ENCODE peak calls at places on chromosomes 7 and 10, in seven cellular contexts. V is K562, N is GM23338, Q is spleen, B is H1, Z is sigmoid colon, K is vagina. W is an unnamed sample.

GRCh38 chr7:55258631-55259030 is 106.5 kb upstream of the LANCL2 start:
- DNase-seq in V (no peak), N (no peak), Q (no peak), B (no peak), Z (no peak), K (no peak), W (no peak)

GRCh38 chr10:120961720-120962259 is 110.6 kb downstream of the WDR11 start:
- DNase-seq in V (no peak), N (no peak), Q (no peak), B (no peak), Z (no peak), K (peak; percentile 76), W (no peak)

GRCh38 chr7:100568176-100568935 is 5.3 kb downstream of the SAP25 start:
- DNase-seq in V (no peak), N (no peak), Q (peak; percentile 87), B (no peak), Z (no peak), K (no peak), W (no peak)

GRCh38 chr10:94443549-94443948 is 41.2 kb downstream of the TBC1D12 start:
- DNase-seq in V (no peak), N (no peak), Q (no peak), B (no peak), Z (no peak), K (no peak), W (no peak)

GRCh38 chr7:18212788-18213187 is 185.1 kb upstream of the PRPS1L1 start:
- DNase-seq in V (no peak), N (no peak), Q (no peak), B (no peak), Z (no peak), K (no peak), W (no peak)

GRCh38 chr10:71814923-71815411 is 36.1 kb downstream of the PSAP start:
- DNase-seq in V (no peak), N (peak; percentile 68), Q (peak; percentile 77), B (peak; percentile 68), Z (no peak), K (no peak), W (no peak)

GRCh38 chr10:79112898-79113431 is 44.2 kb downstream of the ZMIZ1 start:
- DNase-seq in V (no peak), N (no peak), Q (peak; percentile 72), B (no peak), Z (peak; percentile 91), K (no peak), W (no peak)

GRCh38 chr7:20998309-20998708 is 211.6 kb upstream of the SP8 start:
- DNase-seq in V (no peak), N (no peak), Q (no peak), B (no peak), Z (no peak), K (no peak), W (no peak)

GRCh38 chr7:30990316-30991029 is 26.7 kb downstream of the GHRHR start:
- DNase-seq in V (no peak), N (no peak), Q (no peak), B (no peak), Z (no peak), K (no peak), W (no peak)

GRCh38 chr7:21251166-21251806 is 176.6 kb upstream of the SP4 start:
- DNase-seq in V (no peak), N (no peak), Q (no peak), B (no peak), Z (no peak), K (no peak), W (no peak)

GRCh38 chr10:71575446-71575845 is 144.1 kb downstream of the C10orf105 start:
- DNase-seq in V (no peak), N (no peak), Q (no peak), B (no peak), Z (no peak), K (no peak), W (no peak)

GRCh38 chr7:31080112-31080511 is 28.0 kb downstream of the ADCYAP1R1 start:
- DNase-seq in V (no peak), N (no peak), Q (peak; percentile 22), B (no peak), Z (peak; percentile 11), K (no peak), W (no peak)

GRCh38 chr10:123563994-123564393 is 102.2 kb upstream of the GPR26 start:
- DNase-seq in V (no peak), N (no peak), Q (no peak), B (peak; percentile 13), Z (peak; percentile 11), K (peak; percentile 56), W (no peak)

GRCh38 chr7:131900785-131901287 is 344.4 kb upstream of the PODXL start:
- DNase-seq in V (no peak), N (no peak), Q (no peak), B (peak; percentile 16), Z (no peak), K (peak; percentile 44), W (no peak)

GRCh38 chr10:89025453-89025852 is 34.9 kb downstream of the FAS start:
- DNase-seq in V (no peak), N (no peak), Q (no peak), B (no peak), Z (no peak), K (no peak), W (no peak)

GRCh38 chr7:69903410-69903809 is 305.1 kb downstream of the AUTS2 start:
- DNase-seq in V (no peak), N (no peak), Q (no peak), B (no peak), Z (no peak), K (no peak), W (no peak)

GRCh38 chr7:69911337-69911736 is 313.1 kb downstream of the AUTS2 start:
- DNase-seq in V (no peak), N (no peak), Q (no peak), B (no peak), Z (no peak), K (no peak), W (no peak)

GRCh38 chr7:69910150-69910549 is 311.9 kb downstream of the AUTS2 start:
- DNase-seq in V (no peak), N (no peak), Q (no peak), B (no peak), Z (no peak), K (no peak), W (no peak)

GRCh38 chr7:69907720-69908119 is 309.4 kb downstream of the AUTS2 start:
- DNase-seq in V (no peak), N (no peak), Q (no peak), B (no peak), Z (no peak), K (no peak), W (no peak)

DNA sequence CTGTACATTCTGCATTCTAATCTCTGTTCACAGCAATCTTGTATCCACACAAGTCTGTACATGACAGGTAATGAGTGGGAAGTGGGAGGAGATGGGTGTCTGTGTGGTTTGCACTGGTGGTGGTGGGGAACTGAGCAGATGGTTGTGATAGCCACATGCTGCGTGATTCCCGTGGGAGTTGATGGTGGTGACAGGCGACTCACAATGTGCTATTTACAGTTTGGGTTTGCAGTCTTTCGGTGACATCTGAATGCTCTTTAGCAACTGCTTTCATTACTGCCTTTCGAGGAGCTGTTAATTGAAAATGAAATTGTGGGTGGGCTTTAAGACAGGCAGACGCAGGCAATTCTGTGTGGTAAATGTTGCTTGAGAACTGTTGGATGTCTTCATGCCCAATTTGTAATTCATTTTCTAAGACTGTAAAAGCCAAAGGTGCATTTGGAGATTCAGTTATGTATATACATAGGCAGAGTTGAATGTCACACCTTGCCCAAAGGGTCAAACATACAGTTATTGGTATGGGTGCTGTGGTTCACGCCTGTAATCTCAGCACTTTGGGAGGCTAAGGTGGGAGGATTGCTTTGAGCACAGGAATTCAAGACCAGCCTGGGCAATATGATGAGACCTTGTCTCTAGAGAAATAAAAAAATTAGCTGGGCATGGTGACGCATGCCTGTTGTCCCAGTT is 308.2 kb downstream of the AUTS2 start:
- DNase-seq in V (no peak), N (no peak), Q (no peak), B (no peak), Z (no peak), K (no peak), W (no peak)
- TF ChIP-seq POLR2AphosphoS5 in V (no peak), N (no peak), Q (no peak), B (no peak), Z (no peak), K (no peak), W (no peak)

GRCh38 chr7:23106491-23106800 is 861 bp downstream of the KLHL7 start:
- DNase-seq in V (no peak), N (peak; percentile 80), Q (no peak), B (peak; percentile 63), Z (no peak), K (no peak), W (no peak)

GRCh38 chr7:23105086-23105643 is 420 bp upstream of the KLHL7 start:
- DNase-seq in V (no peak), N (no peak), Q (no peak), B (no peak), Z (no peak), K (no peak), W (no peak)

GRCh38 chr7:23106801-23107713 is 1.5 kb downstream of the KLHL7 start:
- DNase-seq in V (no peak), N (no peak), Q (no peak), B (no peak), Z (no peak), K (no peak), W (no peak)

GRCh38 chr7:23107781-23108180 is 2.2 kb downstream of the KLHL7 start:
- DNase-seq in V (no peak), N (no peak), Q (no peak), B (no peak), Z (no peak), K (no peak), W (no peak)

GRCh38 chr7:23105644-23106490 is at the start of gene KLHL7:
- DNase-seq in V (peak; percentile 95), N (peak; percentile 98), Q (peak; percentile 100), B (peak; percentile 99), Z (peak; percentile 98), K (peak; percentile 95), W (peak; percentile 95)
- TF ChIP-seq CTCF in V (peak; percentile 28), N (peak; percentile 20), Q (peak; percentile 19), B (no peak), Z (no peak), K (no peak), W (no peak)

DNA sequence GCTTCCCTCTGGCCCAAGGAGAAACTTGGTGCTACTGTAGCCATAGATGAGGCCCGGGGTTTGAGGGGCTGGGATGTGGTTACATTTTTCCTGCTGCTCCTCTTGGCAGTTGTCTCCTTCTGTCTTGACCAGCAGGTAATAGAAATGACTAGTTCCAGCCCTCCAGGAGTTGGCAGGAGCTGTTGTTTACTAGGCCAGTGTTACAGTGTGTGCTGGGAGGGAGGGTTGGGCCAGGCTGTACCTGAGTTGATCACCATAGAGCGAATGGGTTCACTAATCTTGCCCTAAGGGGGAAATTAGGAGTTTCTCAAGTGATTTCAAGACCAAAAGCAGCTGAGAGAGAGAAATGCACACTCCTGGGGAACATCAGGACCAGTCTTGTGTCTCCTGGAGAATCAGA is 34.9 kb downstream of the PAX2 start:
- DNase-seq in V (no peak), N (no peak), Q (no peak), B (no peak), Z (peak; percentile 14), K (no peak), W (no peak)
- TF ChIP-seq POLR2AphosphoS5 in V (no peak), N (no peak), Q (no peak), B (no peak), Z (no peak), K (no peak), W (no peak)

DNA sequence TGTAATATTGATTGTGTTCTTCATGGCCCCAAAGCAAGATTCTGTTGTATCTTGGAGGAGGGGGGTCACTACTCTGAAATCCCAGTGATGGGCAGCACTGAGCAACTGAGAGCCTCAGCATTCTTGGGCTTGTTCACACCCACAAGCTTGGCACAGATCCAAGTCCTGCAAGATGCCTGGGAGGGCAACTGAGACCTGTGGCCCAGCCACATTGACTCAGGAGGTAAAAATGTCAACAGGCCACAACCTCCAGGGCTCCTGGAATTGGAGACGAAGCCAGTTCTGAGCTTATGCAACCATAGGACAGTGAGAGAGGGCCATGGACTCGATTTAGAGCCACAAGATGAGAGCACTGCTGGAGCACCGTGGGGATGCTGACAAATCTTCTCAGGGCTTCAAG is 3.1 kb upstream of the DOCK1 start:
- DNase-seq in V (no peak), N (no peak), Q (peak; percentile 35), B (no peak), Z (no peak), K (no peak), W (no peak)
- TF ChIP-seq CTCF in V (no peak), N (no peak), Q (no peak), B (no peak), Z (no peak), K (no peak), W (no peak)

W was measured in HL-60.